ENCODE peak calls at places on chromosomes 2 and 18, in eight cellular contexts. D is GOT3, O is GM13977, X is ELF-1, J is GM12865, N is left lung, I is right lobe of liver, B is body of pancreas. G is an unnamed sample.

GRCh38 chr2:20384949-20385348 is 34.3 kb upstream of the PUM2 start:
- DNase-seq in D (no peak), O (no peak), X (no peak), J (no peak), N (no peak), I (no peak), B (no peak), G (no peak)

GRCh38 chr2:232527905-232528470 is 2.0 kb downstream of the CHRND start:
- DNase-seq in D (no peak), O (no peak), X (peak), J (no peak), N (no peak), I (no peak), B (no peak), G (no peak)

GRCh38 chr2:36355890-36356198 is 266 bp downstream of the CRIM1 start:
- DNase-seq in D (no peak), O (no peak), X (no peak), J (no peak), N (no peak), I (no peak), B (no peak), G (no peak)

GRCh38 chr2:2926858-2927175 is 450.8 kb downstream of the EIPR1 start:
- DNase-seq in D (no peak), O (no peak), X (no peak), J (no peak), N (no peak), I (no peak), B (no peak), G (no peak)

GRCh38 chr2:195632852-195633572 is 24.0 kb upstream of the SLC39A10 start:
- DNase-seq in D (no peak), O (no peak), X (no peak), J (no peak), N (no peak), I (no peak), B (no peak), G (no peak)

GRCh38 chr2:26245810-26246209 is 1.1 kb downstream of the HADHB start:
- DNase-seq in D (no peak), O (peak), X (no peak), J (peak), N (no peak), I (no peak), B (no peak), G (no peak)

GRCh38 chr2:233497692-233498091 is 68.9 kb downstream of the USP40 start:
- DNase-seq in D (no peak), O (no peak), X (no peak), J (no peak), N (no peak), I (no peak), B (no peak), G (no peak)

GRCh38 chr2:146523218-146523617 is 1321.6 kb upstream of the ACVR2A start:
- DNase-seq in D (no peak), O (no peak), X (no peak), J (no peak), N (no peak), I (no peak), B (no peak), G (no peak)

GRCh38 chr18:12858961-12859360 is 25.1 kb downstream of the PTPN2 start:
- DNase-seq in D (no peak), O (no peak), X (no peak), J (peak), N (no peak), I (no peak), B (no peak), G (no peak)

GRCh38 chr18:48109961-48110493 is 179.6 kb upstream of the SMAD2 start:
- DNase-seq in D (no peak), O (no peak), X (no peak), J (no peak), N (no peak), I (no peak), B (no peak), G (no peak)

GRCh38 chr2:151156431-151156830 is 105.2 kb downstream of the RBM43 start:
- DNase-seq in D (no peak), O (no peak), X (no peak), J (no peak), N (no peak), I (no peak), B (no peak), G (no peak)

GRCh38 chr2:29374823-29375222 is 259.6 kb downstream of the CLIP4 start:
- DNase-seq in D (no peak), O (no peak), X (no peak), J (no peak), N (no peak), I (no peak), B (peak), G (no peak)

GRCh38 chr18:46555724-46556123 is 101.3 kb downstream of the LOXHD1 start:
- DNase-seq in D (no peak), O (peak), X (peak), J (peak), N (no peak), I (no peak), B (no peak), G (peak)

GRCh38 chr2:44267269-44268258 is 7.7 kb upstream of the SLC3A1 start:
- DNase-seq in D (no peak), O (no peak), X (no peak), J (no peak), N (no peak), I (no peak), B (no peak), G (no peak)

GRCh38 chr2:234137400-234138014 is 87.0 kb downstream of the SPP2 start:
- DNase-seq in D (no peak), O (no peak), X (peak), J (no peak), N (no peak), I (no peak), B (no peak), G (no peak)